ENCODE peak calls at places on chromosomes 3 and 15, in nine cellular contexts. X, Y, B, O, U, C, F, T and L are unnamed samples.
A peak's percentile ranks its signal among the peaks of the same experiment; 100 is the strongest.

GRCh38 chr15:70100495-70101331 is 3.0 kb upstream of the TLE3 start:
- DNase-seq in X (peak; percentile 85), Y (no peak), B (peak; percentile 46), O (peak; percentile 80), U (no peak), C (peak; percentile 59), F (peak; percentile 60), T (no peak), L (peak; percentile 79)

GRCh38 chr3:117589454-117589853 is 879.9 kb downstream of the TUSC7 start:
- DNase-seq in X (no peak), Y (no peak), B (no peak), O (no peak), U (no peak), C (no peak), F (no peak), T (peak; percentile 12), L (peak; percentile 67)

GRCh38 chr3:51686512-51687215 is 15.6 kb downstream of the TEX264 start:
- DNase-seq in X (no peak), Y (no peak), B (no peak), O (peak; percentile 80), U (no peak), C (peak; percentile 69), F (peak; percentile 64), T (no peak), L (no peak)

GRCh38 chr3:72288955-72289707 is 504.2 kb upstream of the PROK2 start:
- DNase-seq in X (no peak), Y (no peak), B (no peak), O (peak; percentile 35), U (peak; percentile 54), C (no peak), F (no peak), T (peak; percentile 42), L (peak; percentile 47)

GRCh38 chr3:152295834-152296233 is 27.1 kb downstream of the MBNL1 start:
- DNase-seq in X (no peak), Y (no peak), B (no peak), O (no peak), U (no peak), C (no peak), F (no peak), T (no peak), L (no peak)

GRCh38 chr3:194387276-194387675 is 11.8 kb downstream of the GP5 start:
- DNase-seq in X (no peak), Y (no peak), B (no peak), O (no peak), U (no peak), C (no peak), F (no peak), T (no peak), L (no peak)

GRCh38 chr15:76058714-76059319 is 968 bp upstream of the TMEM266 start:
- DNase-seq in X (peak; percentile 53), Y (no peak), B (peak; percentile 7), O (peak; percentile 38), U (no peak), C (no peak), F (no peak), T (no peak), L (peak; percentile 40)

GRCh38 chr15:50906954-50907865 is 1.3 kb upstream of the AP4E1 start:
- DNase-seq in X (peak; percentile 77), Y (no peak), B (no peak), O (peak; percentile 68), U (no peak), C (peak; percentile 66), F (no peak), T (no peak), L (peak; percentile 70)

GRCh38 chr3:170222647-170223541 is 670 bp downstream of the PRKCI start:
- DNase-seq in X (peak; percentile 76), Y (no peak), B (peak; percentile 26), O (peak; percentile 27), U (no peak), C (peak; percentile 39), F (no peak), T (peak; percentile 72), L (peak; percentile 69)